ENCODE peak calls at places on chromosomes 11 and 22, in four cellular contexts. One of them, this sample, is unnamed.

GRCh38 chr11:113163291-113164030 is 150.9 kb upstream of the TTC12 start:
- DNase-seq in CD4-positive, alpha-beta memory T cell: no peak
- DNase-seq in psoas muscle: no peak
- DNase-seq in cardiac fibroblast: peak; percentile 38
- DNase-seq in this sample: no peak

GRCh38 chr11:471468-472145 is 21.5 kb downstream of the PTDSS2 start:
- DNase-seq in CD4-positive, alpha-beta memory T cell: no peak
- DNase-seq in psoas muscle: no peak
- DNase-seq in cardiac fibroblast: no peak
- DNase-seq in this sample: no peak

GRCh38 chr11:68763181-68763721 is 11.9 kb upstream of the TESMIN start:
- DNase-seq in CD4-positive, alpha-beta memory T cell: no peak
- DNase-seq in psoas muscle: no peak
- DNase-seq in cardiac fibroblast: no peak
- DNase-seq in this sample: peak; percentile 17

GRCh38 chr22:44531487-44531886 is 33.5 kb upstream of the RTL6 start:
- DNase-seq in CD4-positive, alpha-beta memory T cell: no peak
- DNase-seq in psoas muscle: no peak
- DNase-seq in cardiac fibroblast: no peak
- DNase-seq in this sample: no peak

GRCh38 chr11:69022268-69022667 is 9.2 kb upstream of the MRGPRF start:
- DNase-seq in CD4-positive, alpha-beta memory T cell: no peak
- DNase-seq in psoas muscle: no peak
- DNase-seq in cardiac fibroblast: no peak
- DNase-seq in this sample: no peak

GRCh38 chr22:42945736-42946135 is 69.2 kb downstream of the PACSIN2 start:
- DNase-seq in CD4-positive, alpha-beta memory T cell: no peak
- DNase-seq in psoas muscle: no peak
- DNase-seq in cardiac fibroblast: no peak
- DNase-seq in this sample: no peak

GRCh38 chr11:12133539-12134238 is 23.3 kb downstream of the MICAL2 start:
- DNase-seq in CD4-positive, alpha-beta memory T cell: no peak
- DNase-seq in psoas muscle: no peak
- DNase-seq in cardiac fibroblast: no peak
- DNase-seq in this sample: no peak

GRCh38 chr22:43118024-43118849 is 7.7 kb downstream of the BIK start:
- DNase-seq in CD4-positive, alpha-beta memory T cell: no peak
- DNase-seq in psoas muscle: no peak
- DNase-seq in cardiac fibroblast: no peak
- DNase-seq in this sample: no peak

GRCh38 chr11:68960299-68961071 is 20.3 kb downstream of the MRGPRD start:
- DNase-seq in CD4-positive, alpha-beta memory T cell: no peak
- DNase-seq in psoas muscle: no peak
- DNase-seq in cardiac fibroblast: no peak
- DNase-seq in this sample: no peak

GRCh38 chr22:47310601-47311000 is 548.2 kb downstream of the TBC1D22A start:
- DNase-seq in CD4-positive, alpha-beta memory T cell: no peak
- DNase-seq in psoas muscle: no peak
- DNase-seq in cardiac fibroblast: no peak
- DNase-seq in this sample: peak; percentile 9

GRCh38 chr22:17665884-17666283 is 27.3 kb downstream of the BCL2L13 start:
- DNase-seq in CD4-positive, alpha-beta memory T cell: no peak
- DNase-seq in psoas muscle: no peak
- DNase-seq in cardiac fibroblast: peak; percentile 37
- DNase-seq in this sample: no peak

DNA sequence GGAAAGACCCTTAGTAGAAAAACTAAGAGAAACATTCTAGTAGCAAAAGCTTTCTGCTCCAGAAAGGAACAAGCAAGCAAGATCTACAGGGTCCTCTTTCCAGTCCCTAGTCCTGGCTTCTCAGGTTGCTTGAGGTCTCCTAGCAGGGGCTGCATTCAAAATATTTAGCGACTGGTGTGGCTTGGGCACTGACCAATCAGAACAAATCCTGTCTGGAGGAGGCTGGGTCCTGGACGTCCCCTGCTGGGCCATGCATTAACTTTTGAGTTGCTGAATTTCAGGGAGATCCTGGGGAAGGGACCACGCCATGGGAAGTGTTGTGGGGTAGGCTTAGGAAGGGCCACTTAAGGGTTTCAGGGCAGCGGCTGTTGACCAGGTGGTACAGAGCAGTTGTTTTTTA is 26.6 kb upstream of the SORL1-AS1 start:
- DNase-seq in CD4-positive, alpha-beta memory T cell: no peak
- DNase-seq in psoas muscle: no peak
- DNase-seq in cardiac fibroblast: no peak
- DNase-seq in this sample: no peak
- H3K4me3 ChIP-seq in CD4-positive, alpha-beta memory T cell: no peak overlapping the region
- H3K4me3 ChIP-seq in psoas muscle: no peak overlapping the region
- H3K4me3 ChIP-seq in cardiac fibroblast: no peak overlapping the region
- H3K4me3 ChIP-seq in this sample: no peak overlapping the region

GRCh38 chr11:57311109-57311936 is 13.4 kb downstream of the TNKS1BP1 start:
- DNase-seq in CD4-positive, alpha-beta memory T cell: peak; percentile 46
- DNase-seq in psoas muscle: peak; percentile 97
- DNase-seq in cardiac fibroblast: peak; percentile 98
- DNase-seq in this sample: peak; percentile 98
- H3K4me3 ChIP-seq in CD4-positive, alpha-beta memory T cell: no peak overlapping the region
- H3K4me3 ChIP-seq in psoas muscle: peak overlapping the region; percentile 68
- H3K4me3 ChIP-seq in cardiac fibroblast: peak overlapping the region; percentile 56
- H3K4me3 ChIP-seq in this sample: peak overlapping the region; percentile 84

GRCh38 chr22:50544746-50545253 is 899 bp upstream of the KLHDC7B start:
- DNase-seq in CD4-positive, alpha-beta memory T cell: no peak
- DNase-seq in psoas muscle: no peak
- DNase-seq in cardiac fibroblast: no peak
- DNase-seq in this sample: peak; percentile 93
- H3K4me3 ChIP-seq in CD4-positive, alpha-beta memory T cell: peak overlapping the region; percentile 51
- H3K4me3 ChIP-seq in psoas muscle: no peak overlapping the region
- H3K4me3 ChIP-seq in cardiac fibroblast: no peak overlapping the region
- H3K4me3 ChIP-seq in this sample: peak overlapping the region; percentile 19

GRCh38 chr22:20552913-20553401 is 45.5 kb downstream of the MED15 start:
- DNase-seq in CD4-positive, alpha-beta memory T cell: no peak
- DNase-seq in psoas muscle: no peak
- DNase-seq in cardiac fibroblast: peak; percentile 78
- DNase-seq in this sample: no peak
- H3K4me3 ChIP-seq in CD4-positive, alpha-beta memory T cell: peak overlapping the region; percentile 15
- H3K4me3 ChIP-seq in psoas muscle: peak overlapping the region; percentile 20
- H3K4me3 ChIP-seq in cardiac fibroblast: no peak overlapping the region
- H3K4me3 ChIP-seq in this sample: no peak overlapping the region

GRCh38 chr11:9669954-9670353 is 6.1 kb downstream of the SWAP70 start:
- DNase-seq in CD4-positive, alpha-beta memory T cell: no peak
- DNase-seq in psoas muscle: no peak
- DNase-seq in cardiac fibroblast: no peak
- DNase-seq in this sample: no peak

GRCh38 chr11:9663699-9664275 is at the start of gene SWAP70:
- DNase-seq in CD4-positive, alpha-beta memory T cell: peak; percentile 71
- DNase-seq in psoas muscle: peak; percentile 90
- DNase-seq in cardiac fibroblast: peak; percentile 89
- DNase-seq in this sample: peak; percentile 88

GRCh38 chr11:9662273-9662672 is 1.6 kb upstream of the SWAP70 start:
- DNase-seq in CD4-positive, alpha-beta memory T cell: no peak
- DNase-seq in psoas muscle: no peak
- DNase-seq in cardiac fibroblast: no peak
- DNase-seq in this sample: no peak

GRCh38 chr11:9664276-9665171 is 647 bp downstream of the SWAP70 start:
- DNase-seq in CD4-positive, alpha-beta memory T cell: peak; percentile 28
- DNase-seq in psoas muscle: peak; percentile 58
- DNase-seq in cardiac fibroblast: peak; percentile 73
- DNase-seq in this sample: peak; percentile 36

GRCh38 chr11:9665749-9666148 is 1.9 kb downstream of the SWAP70 start:
- DNase-seq in CD4-positive, alpha-beta memory T cell: no peak
- DNase-seq in psoas muscle: no peak
- DNase-seq in cardiac fibroblast: no peak
- DNase-seq in this sample: no peak
- H3K4me3 ChIP-seq in CD4-positive, alpha-beta memory T cell: no peak overlapping the region
- H3K4me3 ChIP-seq in psoas muscle: peak overlapping the region; percentile 83
- H3K4me3 ChIP-seq in cardiac fibroblast: peak overlapping the region; percentile 95
- H3K4me3 ChIP-seq in this sample: peak overlapping the region; percentile 97

DNA sequence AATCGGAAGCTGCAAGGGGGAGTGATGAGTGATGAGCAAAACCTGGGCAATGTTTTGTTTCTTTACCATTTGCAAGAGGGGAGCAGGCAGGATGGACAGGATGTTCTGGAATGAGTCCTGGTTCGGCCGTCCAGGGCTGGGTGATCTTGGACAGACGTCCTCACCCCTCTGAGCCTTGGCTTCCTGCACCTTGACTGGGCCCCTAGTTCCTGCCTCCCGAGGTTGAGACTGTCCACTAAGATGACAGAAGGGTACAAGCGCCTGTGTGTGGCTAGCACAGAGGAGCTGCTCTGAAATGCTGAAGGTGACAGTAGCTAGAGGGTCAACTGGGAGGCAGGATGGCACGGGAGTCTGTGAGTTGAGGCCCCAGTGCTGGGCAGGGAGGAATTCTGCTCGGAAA is 306.2 kb downstream of the MN1 start:
- DNase-seq in CD4-positive, alpha-beta memory T cell: no peak
- DNase-seq in psoas muscle: no peak
- DNase-seq in cardiac fibroblast: no peak
- DNase-seq in this sample: no peak
- H3K4me3 ChIP-seq in CD4-positive, alpha-beta memory T cell: no peak overlapping the region
- H3K4me3 ChIP-seq in psoas muscle: no peak overlapping the region
- H3K4me3 ChIP-seq in cardiac fibroblast: no peak overlapping the region
- H3K4me3 ChIP-seq in this sample: no peak overlapping the region

GRCh38 chr11:65792456-65792855 is 5.6 kb downstream of the OVOL1 start:
- DNase-seq in CD4-positive, alpha-beta memory T cell: no peak
- DNase-seq in psoas muscle: no peak
- DNase-seq in cardiac fibroblast: no peak
- DNase-seq in this sample: no peak
- H3K4me3 ChIP-seq in CD4-positive, alpha-beta memory T cell: no peak overlapping the region
- H3K4me3 ChIP-seq in psoas muscle: no peak overlapping the region
- H3K4me3 ChIP-seq in cardiac fibroblast: no peak overlapping the region
- H3K4me3 ChIP-seq in this sample: no peak overlapping the region

DNA sequence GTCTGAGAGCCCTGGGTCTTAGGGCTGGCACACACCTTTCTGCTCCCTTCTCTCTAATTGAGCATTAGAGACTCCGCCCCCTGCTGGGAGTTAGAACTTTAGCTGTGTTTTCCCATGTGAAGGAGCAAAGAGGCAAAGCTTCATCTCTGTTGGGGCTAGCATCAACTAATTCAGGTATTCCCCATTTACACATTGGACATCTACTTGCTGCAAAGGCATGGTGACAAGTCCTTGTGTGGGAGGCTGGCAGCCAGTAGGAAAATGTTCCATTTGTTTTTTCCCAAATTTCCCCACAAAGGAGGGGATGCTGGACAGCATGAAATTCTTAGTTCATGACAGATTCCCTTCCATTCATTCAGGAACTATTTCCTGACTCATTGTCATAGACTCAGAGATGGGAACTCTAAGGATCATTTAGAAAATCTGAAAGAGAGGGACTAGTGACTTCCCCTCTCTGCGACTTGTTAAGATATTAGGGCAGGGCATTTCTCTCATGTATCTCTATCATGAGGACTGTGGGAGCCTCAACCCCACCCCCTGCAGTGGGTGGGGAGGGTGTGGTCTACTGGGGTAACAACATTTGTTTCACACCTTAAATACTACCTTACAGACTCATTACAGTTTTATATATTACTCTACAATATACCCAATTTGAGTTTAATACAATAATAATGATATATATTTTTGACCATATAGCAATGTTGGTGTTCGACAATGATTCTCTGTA is 3.7 kb downstream of the CD44 start:
- DNase-seq in CD4-positive, alpha-beta memory T cell: peak; percentile 81
- DNase-seq in psoas muscle: no peak
- DNase-seq in cardiac fibroblast: peak; percentile 82
- DNase-seq in this sample: peak; percentile 71
- H3K4me3 ChIP-seq in CD4-positive, alpha-beta memory T cell: peak overlapping the region; percentile 59
- H3K4me3 ChIP-seq in psoas muscle: no peak overlapping the region
- H3K4me3 ChIP-seq in cardiac fibroblast: peak overlapping the region; percentile 8
- H3K4me3 ChIP-seq in this sample: peak overlapping the region; percentile 31

DNA sequence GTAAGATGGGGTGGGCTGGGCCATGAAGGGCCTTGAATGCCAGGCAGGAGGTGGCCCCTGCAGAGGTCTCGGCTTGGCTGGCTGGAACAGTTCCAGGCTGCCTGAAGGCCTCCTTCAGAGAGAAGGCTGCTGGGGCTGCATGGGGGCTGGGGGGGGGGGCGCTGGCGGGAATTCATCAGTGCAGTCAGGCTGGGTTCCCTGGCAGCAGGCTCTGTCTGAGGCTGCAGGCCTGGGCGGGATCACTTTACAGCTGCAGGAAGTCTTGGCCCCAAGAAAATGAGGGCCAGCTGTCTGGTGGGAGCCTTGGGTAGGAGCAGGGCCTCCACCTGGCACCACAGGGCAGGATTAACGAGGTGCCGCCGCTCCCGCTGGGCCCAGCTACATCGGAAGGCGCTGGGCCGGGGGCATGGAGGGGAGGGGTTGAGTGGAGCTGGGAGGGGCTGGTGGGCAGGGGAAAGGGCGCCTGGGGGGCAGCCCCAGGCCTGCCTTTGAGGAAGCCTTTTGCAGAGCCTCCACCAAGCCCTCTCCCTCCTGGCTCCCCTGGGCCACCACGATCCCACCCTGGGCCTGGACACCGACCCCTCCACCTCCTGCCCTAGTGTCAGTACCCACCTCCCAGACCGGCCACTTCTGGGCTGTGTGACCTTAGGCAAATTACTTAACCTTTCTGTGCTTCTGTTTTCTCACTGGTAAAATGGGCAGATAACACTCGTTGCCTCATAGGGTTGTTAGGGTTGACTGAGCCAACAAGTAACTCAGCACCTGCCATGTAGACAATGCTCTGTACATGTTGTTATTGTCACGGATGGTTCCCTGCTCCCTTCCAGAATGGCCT is 31.0 kb upstream of the HMOX1 start:
- DNase-seq in CD4-positive, alpha-beta memory T cell: no peak
- DNase-seq in psoas muscle: no peak
- DNase-seq in cardiac fibroblast: no peak
- DNase-seq in this sample: no peak
- H3K4me3 ChIP-seq in CD4-positive, alpha-beta memory T cell: no peak overlapping the region
- H3K4me3 ChIP-seq in psoas muscle: peak overlapping the region; percentile 71
- H3K4me3 ChIP-seq in cardiac fibroblast: no peak overlapping the region
- H3K4me3 ChIP-seq in this sample: no peak overlapping the region